ENCODE peak calls at places on chromosomes 6 and 20, in seven cellular contexts. One of them, this sample, is unnamed. For H3K4me1 and H3K9me3, the result is how much of the 10 kb centered on the place peaks cover.

GRCh38 chr6:1987640-1988039 is 257.8 kb downstream of the GMDS start:
- DNase-seq in ovary: no peak
- DNase-seq in sigmoid colon: no peak
- DNase-seq in stomach: no peak
- DNase-seq in left ventricle myocardium inferior: no peak
- DNase-seq in body of pancreas: peak
- DNase-seq in colonic mucosa: no peak
- DNase-seq in this sample: no peak

GRCh38 chr6:142800240-142800639 is 144.7 kb downstream of the HIVEP2 start:
- DNase-seq in ovary: no peak
- DNase-seq in sigmoid colon: no peak
- DNase-seq in stomach: no peak
- DNase-seq in left ventricle myocardium inferior: no peak
- DNase-seq in body of pancreas: no peak
- DNase-seq in colonic mucosa: no peak
- DNase-seq in this sample: no peak

GRCh38 chr20:59174975-59175374 is 11.4 kb downstream of the ZNF831 start:
- DNase-seq in ovary: no peak
- DNase-seq in sigmoid colon: no peak
- DNase-seq in stomach: no peak
- DNase-seq in left ventricle myocardium inferior: no peak
- DNase-seq in body of pancreas: no peak
- DNase-seq in colonic mucosa: no peak
- DNase-seq in this sample: no peak

GRCh38 chr6:33983109-33983475 is 162.8 kb downstream of the GRM4 start:
- DNase-seq in ovary: no peak
- DNase-seq in sigmoid colon: peak
- DNase-seq in stomach: peak
- DNase-seq in left ventricle myocardium inferior: no peak
- DNase-seq in body of pancreas: peak
- DNase-seq in colonic mucosa: peak
- DNase-seq in this sample: peak

GRCh38 chr6:104019075-104019474 is 840.6 kb downstream of the HACE1 start:
- DNase-seq in ovary: no peak
- DNase-seq in sigmoid colon: no peak
- DNase-seq in stomach: no peak
- DNase-seq in left ventricle myocardium inferior: no peak
- DNase-seq in body of pancreas: no peak
- DNase-seq in colonic mucosa: no peak
- DNase-seq in this sample: no peak

GRCh38 chr20:14928083-14928482 is 590.7 kb upstream of the FLRT3 start:
- DNase-seq in ovary: no peak
- DNase-seq in sigmoid colon: no peak
- DNase-seq in stomach: no peak
- DNase-seq in left ventricle myocardium inferior: no peak
- DNase-seq in body of pancreas: no peak
- DNase-seq in colonic mucosa: no peak
- DNase-seq in this sample: no peak

GRCh38 chr6:132964101-132964867 is 149.9 kb downstream of the RPS12 start:
- DNase-seq in ovary: no peak
- DNase-seq in sigmoid colon: no peak
- DNase-seq in stomach: no peak
- DNase-seq in left ventricle myocardium inferior: no peak
- DNase-seq in body of pancreas: no peak
- DNase-seq in colonic mucosa: no peak
- DNase-seq in this sample: no peak

GRCh38 chr6:147176795-147177194 is 27.4 kb upstream of the STXBP5 start:
- DNase-seq in ovary: no peak
- DNase-seq in sigmoid colon: no peak
- DNase-seq in stomach: no peak
- DNase-seq in left ventricle myocardium inferior: no peak
- DNase-seq in body of pancreas: peak
- DNase-seq in colonic mucosa: no peak
- DNase-seq in this sample: no peak

GRCh38 chr20:14761903-14762302 is 424.5 kb upstream of the FLRT3 start:
- DNase-seq in ovary: no peak
- DNase-seq in sigmoid colon: no peak
- DNase-seq in stomach: no peak
- DNase-seq in left ventricle myocardium inferior: no peak
- DNase-seq in body of pancreas: no peak
- DNase-seq in colonic mucosa: no peak
- DNase-seq in this sample: no peak

GRCh38 chr6:53799340-53799739 is 4.5 kb downstream of the LRRC1 start:
- DNase-seq in ovary: no peak
- DNase-seq in sigmoid colon: no peak
- DNase-seq in stomach: no peak
- DNase-seq in left ventricle myocardium inferior: no peak
- DNase-seq in body of pancreas: no peak
- DNase-seq in colonic mucosa: no peak
- DNase-seq in this sample: no peak

GRCh38 chr20:38067717-38068365 is 34.3 kb downstream of the RPRD1B start:
- DNase-seq in ovary: no peak
- DNase-seq in sigmoid colon: no peak
- DNase-seq in stomach: no peak
- DNase-seq in left ventricle myocardium inferior: no peak
- DNase-seq in body of pancreas: no peak
- DNase-seq in colonic mucosa: no peak
- DNase-seq in this sample: no peak

GRCh38 chr6:153172815-153173214 is 41.7 kb upstream of the RGS17 start:
- DNase-seq in ovary: no peak
- DNase-seq in sigmoid colon: no peak
- DNase-seq in stomach: no peak
- DNase-seq in left ventricle myocardium inferior: no peak
- DNase-seq in body of pancreas: no peak
- DNase-seq in colonic mucosa: no peak
- DNase-seq in this sample: no peak

GRCh38 chr20:49811825-49812462 is 684 bp upstream of the SLC9A8 start:
- DNase-seq in ovary: no peak
- DNase-seq in sigmoid colon: no peak
- DNase-seq in stomach: no peak
- DNase-seq in left ventricle myocardium inferior: no peak
- DNase-seq in body of pancreas: no peak
- DNase-seq in colonic mucosa: no peak
- DNase-seq in this sample: no peak

GRCh38 chr6:122996797-122997520 is 924 bp downstream of the CLVS2 start:
- DNase-seq in ovary: no peak
- DNase-seq in sigmoid colon: no peak
- DNase-seq in stomach: no peak
- DNase-seq in left ventricle myocardium inferior: no peak
- DNase-seq in body of pancreas: no peak
- DNase-seq in colonic mucosa: no peak
- DNase-seq in this sample: no peak

GRCh38 chr6:12404651-12405050 is 114.5 kb downstream of the EDN1 start:
- DNase-seq in ovary: no peak
- DNase-seq in sigmoid colon: no peak
- DNase-seq in stomach: no peak
- DNase-seq in left ventricle myocardium inferior: no peak
- DNase-seq in body of pancreas: no peak
- DNase-seq in colonic mucosa: no peak
- DNase-seq in this sample: no peak

GRCh38 chr6:108133594-108134179 is 32.1 kb upstream of the NR2E1 start:
- DNase-seq in ovary: peak
- DNase-seq in sigmoid colon: peak
- DNase-seq in stomach: peak
- DNase-seq in left ventricle myocardium inferior: peak
- DNase-seq in body of pancreas: peak
- DNase-seq in colonic mucosa: peak
- DNase-seq in this sample: peak

GRCh38 chr6:117549606-117550005 is 52.7 kb downstream of the GOPC start:
- DNase-seq in ovary: no peak
- DNase-seq in sigmoid colon: no peak
- DNase-seq in stomach: no peak
- DNase-seq in left ventricle myocardium inferior: no peak
- DNase-seq in body of pancreas: no peak
- DNase-seq in colonic mucosa: no peak
- DNase-seq in this sample: no peak

GRCh38 chr6:142387997-142388815 is 86.4 kb downstream of the ADGRG6 start:
- DNase-seq in ovary: no peak
- DNase-seq in sigmoid colon: no peak
- DNase-seq in stomach: no peak
- DNase-seq in left ventricle myocardium inferior: no peak
- DNase-seq in body of pancreas: no peak
- DNase-seq in colonic mucosa: no peak
- DNase-seq in this sample: no peak

GRCh38 chr6:15996030-15996429 is 132.9 kb upstream of the MYLIP start:
- DNase-seq in ovary: no peak
- DNase-seq in sigmoid colon: no peak
- DNase-seq in stomach: no peak
- DNase-seq in left ventricle myocardium inferior: no peak
- DNase-seq in body of pancreas: no peak
- DNase-seq in colonic mucosa: no peak
- DNase-seq in this sample: no peak

GRCh38 chr6:96032646-96033045 is 16.9 kb downstream of the FUT9 start:
- DNase-seq in ovary: no peak
- DNase-seq in sigmoid colon: no peak
- DNase-seq in stomach: no peak
- DNase-seq in left ventricle myocardium inferior: no peak
- DNase-seq in body of pancreas: no peak
- DNase-seq in colonic mucosa: no peak
- DNase-seq in this sample: no peak

DNA sequence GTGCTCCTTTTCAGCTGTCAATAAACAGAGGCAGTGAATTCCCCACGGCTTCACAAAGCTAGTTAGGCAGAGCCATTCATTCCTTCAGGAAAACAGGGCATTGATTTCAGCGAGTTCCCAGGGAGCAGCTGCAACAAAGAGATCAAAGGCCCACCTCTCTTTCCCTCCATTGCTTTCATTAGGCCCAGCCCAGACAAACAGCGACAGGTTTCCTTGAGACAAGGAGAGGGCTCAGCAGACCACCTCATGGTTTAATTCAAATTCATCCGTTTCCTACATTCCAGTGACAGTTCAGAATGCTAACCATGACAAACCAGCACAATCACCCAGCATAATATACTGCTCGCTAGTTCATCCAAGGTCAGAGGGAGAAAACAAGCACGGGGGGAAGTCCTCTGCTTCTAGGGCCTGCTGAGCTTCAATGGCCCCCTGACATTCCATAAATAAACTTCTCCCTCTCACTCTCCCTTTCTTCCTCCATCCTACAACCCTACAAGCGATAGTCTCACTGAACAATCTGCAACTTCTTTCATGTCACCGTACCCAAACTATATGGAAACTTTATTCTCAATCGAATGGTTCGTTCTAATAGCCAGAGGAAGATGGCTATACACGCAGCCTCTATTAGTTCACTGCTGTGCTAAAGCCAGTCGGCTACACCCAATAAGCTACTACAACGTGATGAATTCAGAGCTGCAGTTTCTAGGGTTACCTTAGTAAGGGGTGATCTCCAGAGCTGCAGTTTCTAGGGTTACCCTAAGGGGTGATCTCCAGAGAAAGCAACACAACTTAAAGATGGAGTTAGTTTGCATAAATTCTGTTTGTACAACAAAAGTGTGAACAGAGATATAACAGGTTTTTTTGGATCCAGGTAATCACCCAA is 34.7 kb downstream of the PLAGL1 start:
- DNase-seq in ovary: no peak
- DNase-seq in sigmoid colon: no peak
- DNase-seq in stomach: no peak
- DNase-seq in left ventricle myocardium inferior: no peak
- DNase-seq in body of pancreas: no peak
- DNase-seq in colonic mucosa: no peak
- DNase-seq in this sample: no peak
- H3K4me1 ChIP-seq in ovary: under half
- H3K4me1 ChIP-seq in sigmoid colon: under half
- H3K4me1 ChIP-seq in stomach: under half
- H3K4me1 ChIP-seq in left ventricle myocardium inferior: under half
- H3K4me1 ChIP-seq in body of pancreas: under half
- H3K4me1 ChIP-seq in colonic mucosa: under half
- H3K4me1 ChIP-seq in this sample: under half

GRCh38 chr6:47079638-47080037 is 37.5 kb upstream of the ADGRF1 start:
- DNase-seq in ovary: no peak
- DNase-seq in sigmoid colon: no peak
- DNase-seq in stomach: no peak
- DNase-seq in left ventricle myocardium inferior: no peak
- DNase-seq in body of pancreas: no peak
- DNase-seq in colonic mucosa: no peak
- DNase-seq in this sample: no peak
- TF ChIP-seq CTCF in ovary: no peak
- TF ChIP-seq CTCF in sigmoid colon: no peak
- TF ChIP-seq CTCF in stomach: no peak
- TF ChIP-seq CTCF in left ventricle myocardium inferior: no peak
- TF ChIP-seq CTCF in body of pancreas: no peak
- TF ChIP-seq CTCF in colonic mucosa: no peak
- TF ChIP-seq CTCF in this sample: no peak

GRCh38 chr6:14189122-14189521 is 71.5 kb downstream of the CD83 start:
- DNase-seq in ovary: no peak
- DNase-seq in sigmoid colon: no peak
- DNase-seq in stomach: no peak
- DNase-seq in left ventricle myocardium inferior: no peak
- DNase-seq in body of pancreas: no peak
- DNase-seq in colonic mucosa: no peak
- DNase-seq in this sample: no peak

GRCh38 chr6:14190596-14191224 is 73.1 kb downstream of the CD83 start:
- DNase-seq in ovary: no peak
- DNase-seq in sigmoid colon: no peak
- DNase-seq in stomach: no peak
- DNase-seq in left ventricle myocardium inferior: no peak
- DNase-seq in body of pancreas: no peak
- DNase-seq in colonic mucosa: no peak
- DNase-seq in this sample: no peak

GRCh38 chr6:14194483-14194882 is 76.9 kb downstream of the CD83 start:
- DNase-seq in ovary: no peak
- DNase-seq in sigmoid colon: no peak
- DNase-seq in stomach: no peak
- DNase-seq in left ventricle myocardium inferior: no peak
- DNase-seq in body of pancreas: no peak
- DNase-seq in colonic mucosa: no peak
- DNase-seq in this sample: no peak

GRCh38 chr6:14193524-14193923 is 76.0 kb downstream of the CD83 start:
- DNase-seq in ovary: no peak
- DNase-seq in sigmoid colon: no peak
- DNase-seq in stomach: no peak
- DNase-seq in left ventricle myocardium inferior: no peak
- DNase-seq in body of pancreas: no peak
- DNase-seq in colonic mucosa: no peak
- DNase-seq in this sample: no peak

GRCh38 chr6:14192186-14192788 is 74.7 kb downstream of the CD83 start:
- DNase-seq in ovary: no peak
- DNase-seq in sigmoid colon: no peak
- DNase-seq in stomach: no peak
- DNase-seq in left ventricle myocardium inferior: no peak
- DNase-seq in body of pancreas: no peak
- DNase-seq in colonic mucosa: no peak
- DNase-seq in this sample: no peak
- H3K9me3 ChIP-seq in ovary: under half
- H3K9me3 ChIP-seq in sigmoid colon: under half
- H3K9me3 ChIP-seq in stomach: under half
- H3K9me3 ChIP-seq in left ventricle myocardium inferior: under half
- H3K9me3 ChIP-seq in body of pancreas: under half
- H3K9me3 ChIP-seq in colonic mucosa: under half
- H3K9me3 ChIP-seq in this sample: under half

DNA sequence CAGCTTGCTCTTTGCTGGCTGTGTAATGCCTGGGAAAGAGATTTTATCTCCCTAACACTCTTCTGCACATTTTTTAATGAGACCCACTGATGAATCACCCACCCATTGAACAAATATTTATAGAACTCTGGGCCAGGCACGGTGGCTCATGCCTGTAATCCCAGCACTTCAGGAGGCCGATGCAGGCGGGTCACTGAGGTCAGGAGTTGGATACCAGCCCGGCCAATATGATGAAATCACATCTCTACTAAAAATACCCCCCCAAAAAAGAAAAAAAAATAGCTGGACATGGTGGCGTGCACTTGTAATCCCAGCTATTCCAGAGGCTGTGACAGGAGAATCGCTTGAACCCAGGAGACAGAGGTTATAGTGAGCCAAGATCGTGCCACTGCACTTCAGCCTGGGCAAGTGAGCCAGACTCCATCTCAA is 82.1 kb upstream of the SIRPA start:
- DNase-seq in ovary: peak
- DNase-seq in sigmoid colon: peak
- DNase-seq in stomach: peak
- DNase-seq in left ventricle myocardium inferior: peak
- DNase-seq in body of pancreas: peak
- DNase-seq in colonic mucosa: no peak
- DNase-seq in this sample: peak
- H3K4me1 ChIP-seq in ovary: under half
- H3K4me1 ChIP-seq in sigmoid colon: under half
- H3K4me1 ChIP-seq in stomach: half or more
- H3K4me1 ChIP-seq in left ventricle myocardium inferior: half or more
- H3K4me1 ChIP-seq in body of pancreas: under half
- H3K4me1 ChIP-seq in colonic mucosa: under half
- H3K4me1 ChIP-seq in this sample: under half

This sample was measured in lung.